ENCODE peak calls at places on chromosomes 11 and 22, in five cellular contexts. R is H9, V is mesenchymal stem cell, I is H1, A is trophoblast cell. D is an unnamed sample.

GRCh38 chr22:46004105-46004866 is 27.3 kb upstream of the WNT7B start:
- DNase-seq in A (no peak), R (no peak), V (no peak), I (no peak), D (no peak)

GRCh38 chr11:9765320-9766101 is 101.6 kb downstream of the SWAP70 start:
- DNase-seq in R (peak; percentile 82), V (peak; percentile 91), A (no peak), I (no peak), D (no peak)

GRCh38 chr11:107844041-107844440 is 14.5 kb downstream of the SLC35F2 start:
- DNase-seq in I (no peak), R (no peak), A (peak; percentile 98), V (peak; percentile 36), D (no peak)

GRCh38 chr11:65429724-65430405 is 7.3 kb downstream of the NEAT1 start:
- DNase-seq in I (no peak), A (peak; percentile 77), V (peak; percentile 90), R (no peak), D (no peak)

GRCh38 chr11:134571301-134571700 is 159.3 kb upstream of the B3GAT1 start:
- DNase-seq in R (no peak), V (no peak), I (no peak), A (no peak), D (no peak)

GRCh38 chr22:50184004-50184461 is 1.7 kb upstream of the TRABD start:
- DNase-seq in I (no peak), A (no peak), R (no peak), V (no peak), D (no peak)

GRCh38 chr22:27959335-27960090 is 40.5 kb upstream of the PITPNB start:
- DNase-seq in V (no peak), I (no peak), R (no peak), A (no peak), D (no peak)

GRCh38 chr22:44139773-44140172 is 41.0 kb upstream of the PARVG start:
- DNase-seq in I (no peak), R (no peak), V (no peak), A (no peak), D (no peak)

GRCh38 chr11:124864892-124865180 is 396 bp upstream of the ROBO3 start:
- DNase-seq in A (no peak), V (no peak), I (no peak), R (no peak), D (no peak)

GRCh38 chr11:2521081-2521480 is 76.3 kb downstream of the KCNQ1 start:
- DNase-seq in R (peak; percentile 14), V (no peak), A (no peak), I (no peak), D (no peak)

GRCh38 chr11:79269923-79270322 is 170.9 kb downstream of the TENM4 start:
- DNase-seq in A (no peak), V (no peak), R (peak; percentile 69), I (no peak), D (no peak)

GRCh38 chr11:70456921-70457532 is 58.7 kb downstream of the CTTN start:
- DNase-seq in V (peak; percentile 68), R (no peak), I (no peak), A (no peak), D (no peak)

GRCh38 chr22:17172172-17172833 is 13.2 kb upstream of the HDHD5 start:
- DNase-seq in A (peak; percentile 68), V (no peak), I (no peak), R (peak; percentile 66), D (no peak)

GRCh38 chr22:17921871-17922821 is 102.2 kb downstream of the MICAL3 start:
- DNase-seq in R (peak; percentile 95), I (peak; percentile 75), A (peak; percentile 94), V (no peak), D (no peak)

GRCh38 chr11:128206476-128206875 is 380.9 kb downstream of the ETS1 start:
- DNase-seq in V (no peak), I (no peak), R (no peak), A (no peak), D (no peak)

GRCh38 chr11:27622541-27623300 is 77.5 kb downstream of the BDNF start:
- DNase-seq in I (no peak), A (no peak), R (no peak), V (no peak), D (no peak)

GRCh38 chr11:110805764-110806163 is 93.5 kb upstream of the ARHGAP20 start:
- DNase-seq in R (no peak), V (no peak), A (no peak), I (no peak), D (no peak)
- H2BK12ac ChIP-seq in R (no peak overlapping the region), V (no peak overlapping the region), A (no peak overlapping the region), I (no peak overlapping the region), D (no peak overlapping the region)

GRCh38 chr22:38077595-38077994 is 6.4 kb downstream of the SLC16A8 start:
- DNase-seq in R (no peak), A (no peak), I (no peak), V (no peak), D (no peak)
- H2BK12ac ChIP-seq in R (no peak overlapping the region), A (no peak overlapping the region), I (no peak overlapping the region), V (no peak overlapping the region), D (peak overlapping the region; percentile 22)

GRCh38 chr11:121435796-121436511 is 16.2 kb upstream of the SORL1 start:
- DNase-seq in I (no peak), R (no peak), V (no peak), A (no peak), D (no peak)
- H2BK12ac ChIP-seq in I (no peak overlapping the region), R (no peak overlapping the region), V (no peak overlapping the region), A (no peak overlapping the region), D (no peak overlapping the region)

GRCh38 chr11:126481303-126481680 is 125.8 kb downstream of the ST3GAL4 start:
- DNase-seq in V (no peak), I (no peak), R (no peak), A (no peak), D (no peak)
- H2BK12ac ChIP-seq in V (no peak overlapping the region), I (no peak overlapping the region), R (no peak overlapping the region), A (no peak overlapping the region), D (no peak overlapping the region)

DNA sequence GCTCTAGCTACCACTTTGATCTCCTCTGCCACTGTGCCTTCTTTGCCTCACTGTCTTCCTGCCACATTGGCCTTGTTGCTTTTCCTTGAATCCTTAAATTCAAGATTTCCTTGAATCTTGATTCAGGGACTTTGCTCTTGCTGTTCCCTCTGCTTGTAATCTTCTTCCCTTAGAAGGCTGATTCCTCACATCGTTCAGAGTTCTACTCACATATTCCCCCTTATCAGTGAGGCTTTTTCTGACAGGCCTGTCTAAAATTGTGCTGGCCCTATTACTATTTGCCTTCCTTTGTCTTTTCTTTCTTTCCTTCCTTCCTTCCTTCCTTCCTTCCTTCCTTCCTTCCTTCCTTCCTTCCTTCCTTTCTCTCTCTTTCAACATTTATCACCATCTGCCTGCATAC is 206.9 kb upstream of the CCDC90B start:
- DNase-seq in R (no peak), V (no peak), I (no peak), A (no peak), D (no peak)
- H2BK12ac ChIP-seq in R (no peak overlapping the region), V (no peak overlapping the region), I (no peak overlapping the region), A (no peak overlapping the region), D (no peak overlapping the region)

GRCh38 chr11:132078677-132079076 is 708.3 kb downstream of the NTM start:
- DNase-seq in A (no peak), I (no peak), V (no peak), R (no peak), D (no peak)
- H2BK12ac ChIP-seq in A (no peak overlapping the region), I (no peak overlapping the region), V (no peak overlapping the region), R (no peak overlapping the region), D (no peak overlapping the region)

GRCh38 chr11:96763244-96763643 is 373.4 kb downstream of the JRKL start:
- DNase-seq in A (no peak), V (no peak), I (no peak), R (no peak), D (no peak)

GRCh38 chr11:96758957-96759356 is 369.1 kb downstream of the JRKL start:
- DNase-seq in V (no peak), R (no peak), I (no peak), A (no peak), D (no peak)

GRCh38 chr11:96760815-96761214 is 371.0 kb downstream of the JRKL start:
- DNase-seq in R (no peak), V (no peak), A (no peak), I (no peak), D (no peak)

GRCh38 chr11:96761451-96761850 is 371.6 kb downstream of the JRKL start:
- DNase-seq in R (no peak), A (no peak), V (no peak), I (no peak), D (no peak)

DNA sequence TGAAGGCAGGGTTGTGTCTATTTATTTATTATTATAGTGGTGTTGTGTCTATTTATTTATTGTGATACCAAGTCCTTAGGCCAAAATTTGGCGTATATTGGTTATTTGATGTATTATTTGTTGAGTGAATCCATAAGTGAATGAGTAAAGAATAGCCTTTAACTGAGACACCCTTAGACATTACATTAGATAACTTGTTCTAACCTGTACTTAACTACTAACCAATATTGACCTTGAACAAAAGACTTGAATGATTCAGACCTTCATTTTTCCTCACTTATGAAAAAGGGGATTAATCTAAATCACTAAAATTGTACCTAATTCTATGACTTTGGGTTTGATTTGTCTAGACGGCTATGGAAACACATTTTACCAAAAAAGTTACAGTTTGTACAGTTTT is 370.5 kb downstream of the JRKL start:
- DNase-seq in A (no peak), R (no peak), I (no peak), V (no peak), D (no peak)
- H2BK12ac ChIP-seq in A (no peak overlapping the region), R (no peak overlapping the region), I (no peak overlapping the region), V (no peak overlapping the region), D (no peak overlapping the region)

GRCh38 chr22:40224702-40225101 is 47.0 kb downstream of the TNRC6B start:
- DNase-seq in R (no peak), I (no peak), A (no peak), V (no peak), D (no peak)
- H2BK12ac ChIP-seq in R (no peak overlapping the region), I (no peak overlapping the region), A (no peak overlapping the region), V (no peak overlapping the region), D (no peak overlapping the region)

DNA sequence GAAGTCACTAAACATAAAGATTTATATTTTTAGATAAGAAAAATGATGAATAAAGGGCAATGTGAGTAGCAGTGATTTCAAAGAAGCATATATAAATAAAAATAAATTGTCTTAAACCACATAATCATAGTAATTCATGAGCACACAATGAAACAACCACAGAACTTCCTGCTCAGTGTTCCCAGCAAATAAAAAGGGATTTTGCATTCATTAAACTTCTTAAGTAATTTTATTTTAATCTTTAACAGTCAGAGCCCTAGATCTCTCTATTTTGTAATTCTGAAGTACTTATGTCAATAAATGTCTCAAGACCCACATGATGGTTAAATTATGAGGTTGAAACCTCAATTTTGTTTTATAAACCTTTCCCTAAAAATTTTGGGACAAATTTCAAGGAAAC is 14.5 kb upstream of the MMP20 start:
- DNase-seq in I (no peak), A (no peak), R (no peak), V (no peak), D (no peak)
- H2BK12ac ChIP-seq in I (no peak overlapping the region), A (no peak overlapping the region), R (no peak overlapping the region), V (no peak overlapping the region), D (no peak overlapping the region)

GRCh38 chr22:29329581-29329980 is 14.1 kb upstream of the RASL10A start:
- DNase-seq in V (no peak), R (no peak), I (no peak), A (no peak), D (no peak)
- H2BK12ac ChIP-seq in V (no peak overlapping the region), R (no peak overlapping the region), I (no peak overlapping the region), A (no peak overlapping the region), D (no peak overlapping the region)

D was measured in neuronal stem cell.